ENCODE peak calls at places on chromosomes 3 and 15, in ten cellular contexts. U is A549, N is spleen, V is breast epithelium, C is uterus, F is transverse colon, K is H54, R is IMR-90, B is right lobe of liver, Z is heart left ventricle. Y is an unnamed sample.

GRCh38 chr15:68733666-68734065 is 87.0 kb downstream of the ANP32A start:
- DNase-seq in U (no peak), N (no peak), V (no peak), C (no peak), F (no peak), K (no peak), R (no peak), B (peak; percentile 24), Z (no peak), Y (no peak)

GRCh38 chr3:99920530-99921376 is 103.1 kb downstream of the CMSS1 start:
- DNase-seq in U (no peak), N (no peak), V (no peak), C (peak; percentile 71), F (peak; percentile 71), K (no peak), R (peak; percentile 76), B (peak; percentile 90), Z (peak; percentile 82), Y (peak; percentile 35)

GRCh38 chr15:75229191-75230015 is 27.7 kb downstream of the C15orf39 start:
- DNase-seq in U (no peak), N (peak; percentile 63), V (no peak), C (no peak), F (no peak), K (no peak), R (peak; percentile 22), B (peak; percentile 33), Z (no peak), Y (no peak)

GRCh38 chr3:3334456-3334855 is 155.0 kb upstream of the CRBN start:
- DNase-seq in U (no peak), N (no peak), V (no peak), C (no peak), F (no peak), K (no peak), R (no peak), B (no peak), Z (no peak), Y (no peak)

GRCh38 chr15:98889930-98890695 is 117.5 kb downstream of the PGPEP1L start:
- DNase-seq in U (no peak), N (no peak), V (no peak), C (no peak), F (no peak), K (no peak), R (peak; percentile 95), B (no peak), Z (no peak), Y (no peak)

GRCh38 chr3:184289426-184289938 is 9.6 kb upstream of the PSMD2 start:
- DNase-seq in U (peak; percentile 74), N (no peak), V (no peak), C (no peak), F (peak; percentile 57), K (peak; percentile 75), R (peak; percentile 38), B (peak; percentile 66), Z (no peak), Y (peak; percentile 49)

GRCh38 chr3:133964547-133964946 is 65.2 kb downstream of the SLCO2A1 start:
- DNase-seq in U (peak; percentile 28), N (peak; percentile 40), V (no peak), C (no peak), F (no peak), K (peak; percentile 29), R (no peak), B (no peak), Z (no peak), Y (no peak)

GRCh38 chr3:190326361-190326760 is 4.1 kb upstream of the CLDN1 start:
- DNase-seq in U (no peak), N (no peak), V (no peak), C (peak; percentile 55), F (no peak), K (no peak), R (no peak), B (no peak), Z (no peak), Y (no peak)

GRCh38 chr3:71131893-71132314 is 451.6 kb downstream of the FOXP1 start:
- DNase-seq in U (no peak), N (no peak), V (no peak), C (no peak), F (no peak), K (no peak), R (no peak), B (no peak), Z (no peak), Y (no peak)

GRCh38 chr3:71129611-71130515 is 453.7 kb downstream of the FOXP1 start:
- DNase-seq in U (no peak), N (no peak), V (no peak), C (no peak), F (no peak), K (no peak), R (peak; percentile 60), B (no peak), Z (no peak), Y (no peak)

GRCh38 chr3:71131385-71131871 is 452.1 kb downstream of the FOXP1 start:
- DNase-seq in U (no peak), N (no peak), V (no peak), C (no peak), F (no peak), K (no peak), R (no peak), B (no peak), Z (no peak), Y (no peak)

GRCh38 chr3:71128951-71129350 is 454.6 kb downstream of the FOXP1 start:
- DNase-seq in U (no peak), N (no peak), V (no peak), C (no peak), F (no peak), K (no peak), R (no peak), B (no peak), Z (no peak), Y (no peak)

DNA sequence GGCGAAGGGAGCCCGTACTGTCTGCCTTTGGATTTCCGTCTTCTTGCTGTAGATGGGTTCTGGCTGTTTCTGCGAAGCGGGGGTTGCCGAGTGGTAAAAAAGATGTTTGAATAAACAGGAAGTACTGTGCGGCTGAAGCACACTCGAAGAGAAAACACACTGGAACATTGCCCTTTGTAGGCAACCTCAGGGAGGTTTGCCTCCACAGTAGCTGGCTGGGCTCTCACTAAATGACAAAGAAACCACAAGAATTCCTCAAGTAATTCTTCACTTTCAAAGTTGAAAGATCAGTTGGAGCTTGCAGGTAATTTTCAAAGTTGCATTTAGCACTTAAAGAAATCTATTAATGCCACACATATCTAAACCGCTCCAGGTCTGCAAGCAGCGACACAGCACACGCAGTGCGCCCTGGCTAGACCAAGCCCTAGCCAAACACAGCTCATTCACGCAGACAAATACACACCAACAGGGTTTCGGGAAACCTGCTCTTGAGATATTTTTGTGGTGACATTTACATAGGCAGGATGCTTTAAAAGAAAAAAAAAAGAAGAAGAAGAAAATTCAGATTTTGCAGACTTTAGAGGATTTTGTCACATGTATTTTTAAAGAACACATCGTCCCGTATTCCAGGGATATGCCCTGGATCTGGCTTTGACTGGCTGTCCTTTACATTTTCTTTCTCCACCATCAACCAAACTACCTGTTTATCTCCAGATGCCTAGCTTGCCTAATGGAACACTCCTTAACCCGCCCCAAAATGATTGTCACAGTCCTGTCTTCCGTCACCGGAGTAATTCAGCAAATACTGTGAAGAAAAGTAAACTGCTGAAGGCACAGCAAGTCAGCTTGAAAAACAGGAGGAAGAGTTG is 452.8 kb downstream of the FOXP1 start:
- DNase-seq in U (no peak), N (peak; percentile 88), V (peak; percentile 72), C (peak; percentile 68), F (peak; percentile 79), K (peak; percentile 15), R (peak; percentile 83), B (peak; percentile 73), Z (peak; percentile 74), Y (peak; percentile 87)
- TF ChIP-seq POLR2A in U (no peak), N (peak; percentile 90), V (no peak), C (peak; percentile 51), F (peak; percentile 85), K (no peak), R (peak; percentile 64), B (peak; percentile 82), Z (no peak), Y (peak; percentile 84)

DNA sequence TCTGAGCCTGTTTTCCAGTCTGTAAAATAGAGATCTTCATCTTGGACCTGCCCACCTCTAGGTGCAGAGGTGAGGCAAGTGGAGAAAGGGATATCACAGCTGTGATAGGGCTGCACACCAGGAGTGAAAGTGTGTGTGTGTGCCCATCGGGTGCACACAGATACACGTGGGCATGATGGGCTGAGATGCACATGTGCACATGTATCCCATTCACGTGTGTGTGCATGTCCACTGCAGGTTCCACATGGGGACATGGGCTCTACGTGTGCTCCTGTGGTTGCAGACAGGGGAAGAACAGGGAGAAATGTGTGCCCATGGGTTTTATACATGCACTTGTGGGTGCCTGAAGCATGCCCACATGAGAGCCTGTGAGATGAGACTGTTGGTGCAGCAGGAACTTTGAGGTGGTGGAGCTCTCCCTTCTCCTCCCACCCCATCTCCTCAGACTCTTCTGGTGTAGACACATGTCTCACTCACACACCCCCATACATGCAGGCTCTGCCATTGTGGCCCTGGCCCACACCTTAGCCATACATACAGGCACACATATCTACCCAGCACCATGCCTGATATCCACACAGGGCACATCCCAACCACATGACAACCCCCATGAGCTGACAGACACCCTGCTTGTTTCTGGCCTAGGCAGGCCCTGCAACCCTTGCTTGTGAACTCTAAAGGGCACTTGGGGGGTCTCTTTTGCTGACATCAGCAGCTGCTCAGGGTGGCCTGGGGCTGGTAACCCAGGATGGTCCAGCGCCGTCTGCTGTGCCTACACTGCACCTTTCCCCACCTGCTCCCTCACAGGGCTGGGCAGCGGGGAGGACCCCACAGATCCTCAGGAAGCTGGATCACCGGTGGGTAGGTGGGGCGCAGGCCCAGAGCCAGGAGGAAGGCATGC is 57.7 kb upstream of the TMEM115 start:
- DNase-seq in U (no peak), N (no peak), V (no peak), C (no peak), F (no peak), K (no peak), R (no peak), B (no peak), Z (no peak), Y (no peak)
- TF ChIP-seq POLR2A in U (no peak), N (no peak), V (no peak), C (no peak), F (no peak), K (no peak), R (no peak), B (no peak), Z (no peak), Y (no peak)

DNA sequence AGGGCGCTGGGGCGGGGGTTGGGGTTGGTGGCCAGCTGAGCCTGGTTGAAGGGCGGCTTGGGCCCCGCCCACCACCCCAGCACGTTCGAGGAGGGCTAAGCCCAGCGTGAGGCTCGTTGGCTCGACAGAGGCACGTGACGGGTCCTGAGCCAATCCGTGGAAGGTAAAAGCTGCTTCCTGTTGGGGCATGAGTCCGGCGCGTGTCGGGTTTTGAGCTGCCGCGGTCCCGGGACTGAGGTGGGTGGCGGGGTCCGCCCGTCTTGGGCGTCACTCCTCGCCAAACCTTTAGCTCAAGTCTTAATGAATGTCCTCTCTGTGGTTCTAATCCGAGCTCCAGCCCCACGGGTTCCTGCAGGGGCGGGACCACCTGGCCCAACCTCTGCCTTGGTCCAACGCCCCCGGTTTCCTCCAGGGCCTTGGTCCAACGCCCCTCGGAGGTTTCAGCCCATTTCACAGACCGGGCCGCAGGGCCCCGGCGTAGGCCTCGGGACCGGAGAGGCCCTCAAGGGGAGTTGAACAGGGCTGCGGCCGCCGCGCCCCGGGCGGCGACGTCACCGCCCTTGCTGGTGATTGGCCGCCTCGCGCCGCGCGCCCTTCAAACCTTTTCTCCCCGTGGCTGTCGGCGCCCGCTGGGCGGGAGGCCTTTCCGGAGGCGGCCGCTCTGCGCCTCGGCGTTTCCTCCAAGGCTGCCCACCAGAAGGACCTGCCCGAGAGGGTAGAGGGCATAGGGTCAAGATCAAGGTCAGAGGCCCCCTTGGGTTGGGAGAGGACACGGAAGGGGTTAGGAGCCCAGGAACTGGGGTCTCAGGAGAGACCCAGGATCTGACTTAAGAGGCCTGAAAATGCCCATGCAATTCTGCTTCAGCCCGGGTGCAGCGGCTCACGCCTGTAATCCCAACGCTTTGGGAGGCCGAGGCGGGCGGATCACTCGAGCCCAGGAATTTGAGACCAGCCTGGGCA is at the start of gene RCCD1:
- DNase-seq in U (peak; percentile 100), N (peak; percentile 100), V (peak; percentile 94), C (peak; percentile 94), F (peak; percentile 96), K (peak; percentile 88), R (peak; percentile 93), B (peak; percentile 97), Z (peak; percentile 94), Y (peak; percentile 95)
- TF ChIP-seq POLR2A in U (peak; percentile 88), N (no peak), V (peak; percentile 31), C (no peak), F (peak; percentile 75), K (peak; percentile 49), R (peak; percentile 79), B (peak; percentile 64), Z (no peak), Y (peak; percentile 51)

DNA sequence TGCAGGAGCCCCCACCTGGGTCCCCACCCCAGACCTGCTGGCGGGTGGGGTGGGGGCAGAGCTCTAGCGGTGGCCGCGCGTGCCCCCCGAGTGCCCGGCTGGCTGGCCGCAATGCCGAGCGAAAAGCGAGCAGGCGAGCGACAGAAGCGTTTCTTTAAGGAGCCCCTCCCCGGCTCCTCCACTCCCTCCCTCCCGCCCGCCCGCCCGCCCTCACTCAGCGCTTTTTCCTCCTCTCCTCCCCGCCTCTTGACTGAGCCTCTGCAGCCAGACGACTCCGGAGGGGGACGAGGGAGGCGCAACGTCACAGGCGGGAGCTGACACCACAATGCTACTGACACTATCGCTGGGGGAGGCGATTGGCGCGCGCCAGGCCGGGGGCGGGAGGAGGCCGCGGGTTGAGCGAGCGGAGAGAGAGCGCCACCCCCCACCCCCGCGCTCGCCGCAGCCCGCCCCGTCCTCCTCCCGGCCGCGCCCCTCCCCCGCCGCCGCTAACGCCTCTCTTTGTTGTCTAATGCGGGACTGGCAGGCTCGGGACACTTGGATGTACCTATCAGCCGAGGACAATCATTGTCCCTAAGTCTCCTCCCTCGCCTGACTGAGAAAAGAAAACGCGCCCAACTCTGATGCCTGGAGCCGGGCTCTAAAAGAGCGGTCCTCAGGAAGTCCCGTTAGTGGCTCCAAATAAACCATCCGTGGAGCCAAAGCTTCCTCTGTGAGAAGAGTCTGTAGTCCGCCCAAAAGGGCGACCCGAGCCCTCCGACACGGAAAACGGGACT is at the start of gene MEX3B:
- DNase-seq in U (peak; percentile 98), N (peak; percentile 94), V (peak; percentile 92), C (peak; percentile 97), F (peak; percentile 92), K (peak; percentile 93), R (peak; percentile 99), B (peak; percentile 90), Z (peak; percentile 98), Y (peak; percentile 94)
- TF ChIP-seq POLR2A in U (peak; percentile 56), N (no peak), V (no peak), C (peak; percentile 13), F (peak; percentile 28), K (peak; percentile 40), R (peak; percentile 79), B (no peak), Z (no peak), Y (no peak)

Y was measured in thyroid gland.